ENCODE peak calls at places on chromosomes 4 and X, in six cellular contexts. M is GM23338, Q is suprapubic skin, G is sigmoid colon, L is stomach, E is HepG2. K is an unnamed sample. For H3K4me1, the result is how much of the 10 kb centered on the place peaks cover.

GRCh38 chr4:18106620-18107019 is 85.1 kb upstream of the LCORL start:
- DNase-seq in M (no peak), Q (no peak), G (no peak), L (peak), E (no peak), K (no peak)

GRCh38 chr4:180618396-180618795 is 1624.8 kb upstream of the TENM3 start:
- DNase-seq in M (no peak), Q (no peak), G (no peak), L (no peak), E (no peak), K (no peak)

GRCh38 chr4:48491514-48492176 is 1.6 kb downstream of the ZAR1 start:
- DNase-seq in M (peak), Q (no peak), G (no peak), L (no peak), E (no peak), K (no peak)

GRCh38 chr4:145230726-145231125 is 50.3 kb upstream of the OTUD4 start:
- DNase-seq in M (no peak), Q (no peak), G (no peak), L (no peak), E (no peak), K (no peak)

GRCh38 chr4:7172946-7173345 is 19.4 kb upstream of the SORCS2 start:
- DNase-seq in M (no peak), Q (peak), G (peak), L (no peak), E (no peak), K (no peak)

GRCh38 chr4:146175541-146176453 is at the start of gene LSM6:
- DNase-seq in M (peak), Q (peak), G (peak), L (peak), E (peak), K (peak)

GRCh38 chrX:7647826-7648225 is 195.1 kb upstream of the VCX start:
- DNase-seq in M (no peak), Q (no peak), G (no peak), L (no peak), E (no peak), K (no peak)

GRCh38 chrX:123673813-123674212 is 59.0 kb downstream of the THOC2 start:
- DNase-seq in M (no peak), Q (no peak), G (no peak), L (no peak), E (no peak), K (no peak)

GRCh38 chr4:3686746-3687145 is 79.4 kb upstream of the ADRA2C start:
- DNase-seq in M (no peak), Q (peak), G (peak), L (no peak), E (no peak), K (no peak)

GRCh38 chr4:87239821-87240220 is 19.4 kb upstream of the KLHL8 start:
- DNase-seq in M (no peak), Q (no peak), G (no peak), L (no peak), E (no peak), K (no peak)

GRCh38 chrX:69503228-69503834 is 795 bp upstream of the NALF2 start:
- DNase-seq in M (peak), Q (no peak), G (no peak), L (no peak), E (peak), K (no peak)

GRCh38 chr4:73707918-73708577 is 32.3 kb upstream of the CXCL8 start:
- DNase-seq in M (no peak), Q (no peak), G (peak), L (peak), E (no peak), K (no peak)

GRCh38 chrX:136856527-136856926 is 24.0 kb downstream of the RBMX start:
- DNase-seq in M (no peak), Q (no peak), G (no peak), L (no peak), E (no peak), K (no peak)

GRCh38 chr4:81173213-81173612 is 41.8 kb downstream of the PRKG2 start:
- DNase-seq in M (no peak), Q (no peak), G (no peak), L (no peak), E (no peak), K (no peak)

GRCh38 chr4:8125526-8126056 is 33.0 kb downstream of the ABLIM2 start:
- DNase-seq in M (no peak), Q (no peak), G (no peak), L (no peak), E (no peak), K (no peak)

GRCh38 chr4:55865228-55865806 is 11.9 kb downstream of the EXOC1 start:
- DNase-seq in M (no peak), Q (no peak), G (no peak), L (no peak), E (no peak), K (no peak)

GRCh38 chrX:47162927-47163583 is 18.0 kb downstream of the RBM10 start:
- DNase-seq in M (no peak), Q (no peak), G (no peak), L (no peak), E (no peak), K (no peak)

GRCh38 chrX:46376246-46376885 is 168.9 kb downstream of the ZNF674 start:
- DNase-seq in M (peak), Q (no peak), G (no peak), L (no peak), E (peak), K (peak)

GRCh38 chr4:168907119-168907698 is 102.8 kb downstream of the CBR4 start:
- DNase-seq in M (no peak), Q (no peak), G (no peak), L (no peak), E (no peak), K (no peak)

GRCh38 chr4:150150545-150151156 is 72.4 kb downstream of the DCLK2 start:
- DNase-seq in M (no peak), Q (no peak), G (no peak), L (no peak), E (no peak), K (no peak)

GRCh38 chrX:144916785-144917184 is 330.5 kb upstream of the SPANXN1 start:
- DNase-seq in M (peak), Q (no peak), G (no peak), L (no peak), E (no peak), K (no peak)

GRCh38 chr4:176273741-176274140 is 4.7 kb upstream of the ASB5 start:
- DNase-seq in M (no peak), Q (no peak), G (no peak), L (no peak), E (no peak), K (no peak)

GRCh38 chr4:176272799-176273198 is 3.8 kb upstream of the ASB5 start:
- DNase-seq in M (no peak), Q (no peak), G (no peak), L (no peak), E (no peak), K (no peak)

GRCh38 chr4:176268963-176269362 is at the start of gene ASB5:
- DNase-seq in M (no peak), Q (no peak), G (no peak), L (no peak), E (no peak), K (no peak)

GRCh38 chr4:176271749-176272148 is 2.7 kb upstream of the ASB5 start:
- DNase-seq in M (no peak), Q (no peak), G (no peak), L (no peak), E (no peak), K (no peak)

GRCh38 chr4:176270669-176271068 is 1.6 kb upstream of the ASB5 start:
- DNase-seq in M (no peak), Q (no peak), G (peak), L (no peak), E (peak), K (peak)
- TF ChIP-seq POLR2AphosphoS5 in M (no peak), Q (no peak), G (peak), L (no peak), E (no peak), K (no peak)

GRCh38 chrX:20418379-20418778 is 151.7 kb upstream of the RPS6KA3 start:
- DNase-seq in M (no peak), Q (no peak), G (no peak), L (no peak), E (no peak), K (no peak)

GRCh38 chrX:20421697-20422096 is 155.0 kb upstream of the RPS6KA3 start:
- DNase-seq in M (no peak), Q (no peak), G (no peak), L (no peak), E (no peak), K (no peak)

GRCh38 chrX:20418809-20419208 is 152.1 kb upstream of the RPS6KA3 start:
- DNase-seq in M (no peak), Q (no peak), G (no peak), L (no peak), E (no peak), K (no peak)

GRCh38 chrX:20421275-20421674 is 154.6 kb upstream of the RPS6KA3 start:
- DNase-seq in M (no peak), Q (no peak), G (no peak), L (no peak), E (no peak), K (no peak)

DNA sequence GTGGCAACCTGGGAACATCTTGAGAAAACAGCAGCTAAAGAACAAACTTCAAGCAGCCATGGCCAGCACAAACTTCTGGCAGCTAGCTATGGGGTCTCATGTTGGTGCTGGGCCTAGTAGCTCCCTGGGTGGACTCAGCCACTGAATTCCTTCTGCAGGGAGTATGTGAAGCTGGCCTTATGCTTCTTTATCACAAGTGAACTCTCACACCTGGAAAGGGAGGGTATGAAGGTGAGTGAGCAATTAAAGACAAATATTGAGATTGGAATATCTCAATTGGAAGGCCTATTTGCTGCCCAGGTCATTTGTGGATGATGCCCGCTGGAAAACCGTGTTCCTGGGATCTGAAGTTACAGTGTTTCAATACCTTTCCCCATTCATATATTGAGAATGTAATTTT is 153.3 kb upstream of the RPS6KA3 start:
- DNase-seq in M (no peak), Q (no peak), G (no peak), L (no peak), E (no peak), K (no peak)
- H3K4me1 ChIP-seq in M (under half), Q (under half), G (under half), L (under half), E (under half), K (under half)

GRCh38 chrX:130082244-130083106 is 27.8 kb downstream of the ELF4 start:
- DNase-seq in M (no peak), Q (peak), G (peak), L (peak), E (no peak), K (no peak)
- TF ChIP-seq POLR2AphosphoS5 in M (no peak), Q (no peak), G (no peak), L (no peak), E (no peak), K (no peak)

GRCh38 chrX:118756111-118756510 is 28.7 kb downstream of the IL13RA1 start:
- DNase-seq in M (no peak), Q (no peak), G (no peak), L (no peak), E (no peak), K (no peak)

GRCh38 chrX:118761950-118762725 is 34.7 kb downstream of the IL13RA1 start:
- DNase-seq in M (peak), Q (no peak), G (no peak), L (no peak), E (no peak), K (no peak)

GRCh38 chrX:118763489-118763888 is 36.1 kb downstream of the IL13RA1 start:
- DNase-seq in M (no peak), Q (no peak), G (no peak), L (no peak), E (no peak), K (no peak)

GRCh38 chrX:118758511-118758910 is 31.1 kb downstream of the IL13RA1 start:
- DNase-seq in M (no peak), Q (no peak), G (no peak), L (no peak), E (no peak), K (no peak)

GRCh38 chrX:118760025-118760424 is 32.6 kb downstream of the IL13RA1 start:
- DNase-seq in M (no peak), Q (no peak), G (no peak), L (no peak), E (no peak), K (no peak)
- H3K4me1 ChIP-seq in M (under half), Q (under half), G (under half), L (under half), E (under half), K (under half)

DNA sequence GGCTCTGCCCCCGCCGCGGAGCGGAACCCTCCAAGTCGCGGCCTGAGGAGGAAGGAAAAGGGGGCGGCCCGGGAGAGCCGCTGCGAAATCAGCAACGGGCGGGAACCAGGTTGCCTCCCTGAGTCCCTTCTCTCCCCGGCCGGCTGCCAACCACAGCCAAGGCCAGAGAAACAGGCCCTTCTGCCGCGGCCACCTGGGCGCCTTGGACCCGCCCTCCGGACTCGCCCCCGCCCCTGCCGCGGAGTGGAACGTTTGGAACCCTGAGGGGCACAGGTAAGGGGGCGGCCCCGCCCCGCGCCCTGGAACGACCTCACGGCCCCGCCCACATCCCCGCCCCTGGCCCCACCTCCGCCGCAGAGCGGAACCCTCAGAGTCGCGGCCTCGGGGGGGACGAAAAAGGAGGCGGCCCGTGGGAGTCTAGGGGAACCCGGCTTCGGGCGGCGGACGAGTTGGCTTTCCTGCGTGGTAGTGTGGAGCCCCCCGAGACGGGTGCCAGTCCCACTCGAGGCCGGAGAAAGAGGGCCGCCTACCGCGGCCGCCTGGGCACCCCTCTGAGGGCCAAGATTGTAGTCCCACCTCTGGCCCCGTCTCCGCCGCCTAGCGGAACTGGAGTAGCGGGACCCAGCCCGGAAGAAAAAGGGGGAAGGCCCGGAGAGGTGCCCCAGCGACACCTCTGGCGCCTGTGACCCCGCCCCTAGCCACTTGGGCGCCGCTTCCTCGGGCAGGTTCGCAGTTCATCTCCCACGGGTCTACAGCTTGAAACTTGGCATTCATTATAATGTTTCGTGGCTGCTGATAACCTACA is 669 bp upstream of the PHKA2 start:
- DNase-seq in M (peak), Q (peak), G (peak), L (peak), E (peak), K (no peak)
- TF ChIP-seq POLR2AphosphoS5 in M (peak), Q (no peak), G (no peak), L (peak), E (peak), K (peak)

GRCh38 chr4:122845066-122845465 is 18.4 kb downstream of the FGF2 start:
- DNase-seq in M (no peak), Q (no peak), G (no peak), L (no peak), E (no peak), K (no peak)
- H3K4me1 ChIP-seq in M (half or more), Q (under half), G (half or more), L (under half), E (under half), K (under half)

GRCh38 chr4:122700178-122700725 is 32.3 kb upstream of the BBS12 start:
- DNase-seq in M (peak), Q (no peak), G (peak), L (no peak), E (peak), K (no peak)
- TF ChIP-seq POLR2AphosphoS5 in M (no peak), Q (no peak), G (peak), L (no peak), E (no peak), K (no peak)

GRCh38 chr4:2416564-2417195 is 1.8 kb downstream of the ZFYVE28 start:
- DNase-seq in M (peak), Q (no peak), G (no peak), L (peak), E (no peak), K (no peak)
- H3K4me1 ChIP-seq in M (under half), Q (half or more), G (under half), L (half or more), E (half or more), K (under half)

GRCh38 chr4:40736910-40737309 is 12.8 kb upstream of the NSUN7 start:
- DNase-seq in M (peak), Q (no peak), G (no peak), L (no peak), E (peak), K (peak)
- TF ChIP-seq POLR2AphosphoS5 in M (no peak), Q (no peak), G (no peak), L (no peak), E (no peak), K (no peak)

DNA sequence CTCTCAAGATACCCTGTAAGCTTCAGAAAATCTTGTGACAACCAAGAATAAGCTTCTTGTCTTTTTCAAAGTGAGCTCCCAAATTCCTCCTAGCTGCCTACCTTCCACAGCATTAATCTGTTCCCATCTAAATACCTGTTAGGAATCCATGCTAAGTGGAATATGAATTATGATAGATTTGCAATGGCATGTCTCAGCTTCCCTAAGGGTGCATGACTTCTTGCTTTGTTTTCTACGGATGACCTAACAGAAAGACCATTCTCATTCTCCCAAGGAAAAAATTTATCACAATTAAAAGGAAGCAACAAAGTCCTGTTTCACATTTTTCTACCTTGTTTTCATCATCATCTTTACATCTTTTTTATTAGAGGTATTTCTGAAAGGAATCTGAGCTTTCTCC is 532.7 kb downstream of the GRXCR1 start:
- DNase-seq in M (no peak), Q (no peak), G (no peak), L (no peak), E (no peak), K (no peak)
- H3K4me1 ChIP-seq in M (under half), Q (under half), G (under half), L (under half), E (under half), K (under half)

K was measured in Panc1.